ENCODE peak calls at places on chromosomes 5 and 9, in five cellular contexts. One of them, this sample, is unnamed.

GRCh38 chr5:44900273-44900954 is 91.7 kb downstream of the MRPS30 start:
- DNase-seq in BJ: no peak
- DNase-seq in hepatocyte: no peak
- DNase-seq in suprapubic skin: no peak
- DNase-seq in psoas muscle: no peak
- DNase-seq in this sample: no peak

GRCh38 chr5:73031839-73032238 is 76.0 kb downstream of the FCHO2 start:
- DNase-seq in suprapubic skin: no peak
- DNase-seq in hepatocyte: peak; percentile 5
- DNase-seq in BJ: peak; percentile 35
- DNase-seq in psoas muscle: peak; percentile 34
- DNase-seq in this sample: peak; percentile 45

GRCh38 chr5:83227611-83228010 is 150.3 kb downstream of the XRCC4 start:
- DNase-seq in hepatocyte: no peak
- DNase-seq in psoas muscle: no peak
- DNase-seq in BJ: no peak
- DNase-seq in suprapubic skin: no peak
- DNase-seq in this sample: no peak

GRCh38 chr9:35736201-35736633 is 3.8 kb downstream of the CREB3 start:
- DNase-seq in hepatocyte: peak; percentile 81
- DNase-seq in psoas muscle: peak; percentile 49
- DNase-seq in suprapubic skin: no peak
- DNase-seq in BJ: no peak
- DNase-seq in this sample: peak; percentile 32

GRCh38 chr9:72278959-72279358 is 86.0 kb downstream of the ZFAND5 start:
- DNase-seq in suprapubic skin: no peak
- DNase-seq in psoas muscle: no peak
- DNase-seq in hepatocyte: no peak
- DNase-seq in BJ: no peak
- DNase-seq in this sample: no peak

GRCh38 chr9:127742435-127743088 is 7.5 kb upstream of the TOR2A start:
- DNase-seq in hepatocyte: peak; percentile 68
- DNase-seq in psoas muscle: peak; percentile 67
- DNase-seq in suprapubic skin: peak; percentile 86
- DNase-seq in BJ: peak; percentile 35
- DNase-seq in this sample: no peak

GRCh38 chr9:21902112-21902511 is 92.1 kb downstream of the CDKN2A start:
- DNase-seq in psoas muscle: no peak
- DNase-seq in BJ: no peak
- DNase-seq in hepatocyte: no peak
- DNase-seq in suprapubic skin: no peak
- DNase-seq in this sample: no peak

GRCh38 chr9:116975119-116975518 is 288.0 kb downstream of the TRIM32 start:
- DNase-seq in suprapubic skin: no peak
- DNase-seq in psoas muscle: no peak
- DNase-seq in hepatocyte: no peak
- DNase-seq in BJ: no peak
- DNase-seq in this sample: no peak

GRCh38 chr9:94586814-94587213 is 6.8 kb downstream of the FBP2 start:
- DNase-seq in BJ: no peak
- DNase-seq in hepatocyte: no peak
- DNase-seq in psoas muscle: no peak
- DNase-seq in suprapubic skin: no peak
- DNase-seq in this sample: peak; percentile 14

GRCh38 chr5:173848986-173849596 is 39.1 kb upstream of the CPEB4 start:
- DNase-seq in psoas muscle: no peak
- DNase-seq in suprapubic skin: no peak
- DNase-seq in BJ: no peak
- DNase-seq in hepatocyte: no peak
- DNase-seq in this sample: no peak

GRCh38 chr5:136004436-136004835 is 24.4 kb upstream of the TGFBI start:
- DNase-seq in psoas muscle: no peak
- DNase-seq in suprapubic skin: no peak
- DNase-seq in hepatocyte: peak; percentile 51
- DNase-seq in BJ: peak; percentile 43
- DNase-seq in this sample: peak; percentile 92

GRCh38 chr9:97419315-97419867 is 7.5 kb downstream of the TDRD7 start:
- DNase-seq in psoas muscle: no peak
- DNase-seq in hepatocyte: no peak
- DNase-seq in suprapubic skin: no peak
- DNase-seq in BJ: no peak
- DNase-seq in this sample: peak; percentile 28

GRCh38 chr5:132497488-132497997 is 7.0 kb upstream of the IRF1 start:
- DNase-seq in BJ: peak; percentile 76
- DNase-seq in hepatocyte: peak; percentile 81
- DNase-seq in psoas muscle: peak; percentile 77
- DNase-seq in suprapubic skin: peak; percentile 87
- DNase-seq in this sample: peak; percentile 76

GRCh38 chr5:176401281-176402205 is 13.0 kb downstream of the HIGD2A start:
- DNase-seq in hepatocyte: no peak
- DNase-seq in psoas muscle: no peak
- DNase-seq in suprapubic skin: peak; percentile 36
- DNase-seq in BJ: no peak
- DNase-seq in this sample: no peak

GRCh38 chr5:57383093-57383861 is 99.3 kb downstream of the ACTBL2 start:
- DNase-seq in psoas muscle: no peak
- DNase-seq in BJ: peak; percentile 68
- DNase-seq in suprapubic skin: no peak
- DNase-seq in hepatocyte: peak; percentile 80
- DNase-seq in this sample: peak; percentile 67

GRCh38 chr9:91845839-91846238 is 104.2 kb downstream of the ROR2 start:
- DNase-seq in hepatocyte: no peak
- DNase-seq in BJ: no peak
- DNase-seq in psoas muscle: no peak
- DNase-seq in suprapubic skin: no peak
- DNase-seq in this sample: no peak

GRCh38 chr9:2727966-2728613 is 10.8 kb downstream of the KCNV2 start:
- DNase-seq in suprapubic skin: no peak
- DNase-seq in psoas muscle: no peak
- DNase-seq in BJ: peak; percentile 26
- DNase-seq in hepatocyte: peak; percentile 72
- DNase-seq in this sample: no peak

GRCh38 chr9:33972698-33973097 is 76.0 kb downstream of the UBAP2 start:
- DNase-seq in suprapubic skin: no peak
- DNase-seq in psoas muscle: no peak
- DNase-seq in BJ: no peak
- DNase-seq in hepatocyte: no peak
- DNase-seq in this sample: no peak

GRCh38 chr5:179308563-179309382 is 36.5 kb downstream of the ADAMTS2 start:
- DNase-seq in psoas muscle: peak; percentile 9
- DNase-seq in hepatocyte: no peak
- DNase-seq in BJ: no peak
- DNase-seq in suprapubic skin: no peak
- DNase-seq in this sample: no peak

GRCh38 chr5:75465480-75465879 is 45.9 kb downstream of the CERT1 start:
- DNase-seq in BJ: no peak
- DNase-seq in suprapubic skin: no peak
- DNase-seq in hepatocyte: no peak
- DNase-seq in psoas muscle: no peak
- DNase-seq in this sample: peak; percentile 1

GRCh38 chr9:133163559-133164208 is at the start of gene GBGT1:
- DNase-seq in hepatocyte: peak; percentile 63
- DNase-seq in suprapubic skin: peak; percentile 81
- DNase-seq in psoas muscle: peak; percentile 75
- DNase-seq in BJ: no peak
- DNase-seq in this sample: no peak

GRCh38 chr9:92480332-92480771 is 2.0 kb downstream of the ASPN start:
- DNase-seq in suprapubic skin: no peak
- DNase-seq in BJ: no peak
- DNase-seq in psoas muscle: no peak
- DNase-seq in hepatocyte: peak; percentile 46
- DNase-seq in this sample: no peak

GRCh38 chr5:168228668-168229067 is 62.8 kb upstream of the WWC1 start:
- DNase-seq in suprapubic skin: no peak
- DNase-seq in BJ: no peak
- DNase-seq in psoas muscle: no peak
- DNase-seq in hepatocyte: no peak
- DNase-seq in this sample: no peak

GRCh38 chr5:158409507-158409906 is 550.6 kb upstream of the CLINT1 start:
- DNase-seq in BJ: no peak
- DNase-seq in suprapubic skin: no peak
- DNase-seq in hepatocyte: no peak
- DNase-seq in psoas muscle: no peak
- DNase-seq in this sample: no peak

GRCh38 chr5:135996611-135997010 is 32.2 kb upstream of the TGFBI start:
- DNase-seq in suprapubic skin: no peak
- DNase-seq in BJ: no peak
- DNase-seq in psoas muscle: no peak
- DNase-seq in hepatocyte: no peak
- DNase-seq in this sample: no peak

GRCh38 chr5:92019376-92019990 is 636.4 kb upstream of the ARRDC3 start:
- DNase-seq in BJ: no peak
- DNase-seq in suprapubic skin: no peak
- DNase-seq in psoas muscle: no peak
- DNase-seq in hepatocyte: no peak
- DNase-seq in this sample: no peak

DNA sequence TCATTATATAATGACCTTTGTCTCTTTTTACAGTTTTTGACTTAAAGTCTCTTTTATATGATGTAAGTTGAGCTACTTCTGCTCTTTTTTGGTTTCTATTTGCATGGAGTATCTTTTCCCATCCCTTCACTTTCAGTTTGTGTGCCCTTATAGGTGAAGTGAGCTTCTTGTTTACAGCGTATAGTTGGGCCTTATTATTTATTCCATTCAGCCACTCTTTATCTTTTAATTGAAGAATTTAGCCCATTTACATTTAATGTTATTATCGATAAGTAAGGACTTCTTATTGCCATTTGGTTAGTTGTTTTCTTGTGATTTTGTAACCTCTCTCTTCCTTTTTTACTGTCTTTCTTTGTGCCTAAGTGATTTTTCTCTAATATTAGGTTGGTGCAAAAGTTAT is 117.3 kb downstream of the ADAMTSL1 start:
- DNase-seq in psoas muscle: no peak
- DNase-seq in BJ: no peak
- DNase-seq in hepatocyte: no peak
- DNase-seq in suprapubic skin: no peak
- DNase-seq in this sample: no peak
- TF ChIP-seq CTCF in psoas muscle: no peak
- TF ChIP-seq CTCF in BJ: no peak
- TF ChIP-seq CTCF in hepatocyte: no peak
- TF ChIP-seq CTCF in suprapubic skin: no peak
- TF ChIP-seq CTCF in this sample: no peak

DNA sequence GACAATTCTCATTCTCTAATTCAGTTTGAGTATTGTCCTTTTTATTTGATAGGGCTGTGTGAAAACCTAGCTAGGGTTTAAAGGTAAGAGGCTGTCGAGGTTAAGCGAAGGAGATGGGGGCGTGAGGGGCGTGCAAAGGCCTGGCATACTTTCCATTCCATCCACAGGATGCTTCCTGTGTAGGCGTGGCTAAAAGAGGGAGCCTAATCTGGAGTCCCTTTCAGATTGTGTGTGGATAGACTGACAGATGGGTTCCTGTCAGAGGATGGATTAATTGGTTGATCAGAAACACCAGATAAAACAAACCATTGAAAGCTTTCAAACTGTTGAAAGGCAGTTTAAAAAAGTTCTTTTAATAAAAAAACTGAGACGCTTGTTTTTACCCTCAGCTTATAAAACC is 1.1 kb upstream of the ELL2 start:
- DNase-seq in psoas muscle: no peak
- DNase-seq in hepatocyte: peak; percentile 28
- DNase-seq in suprapubic skin: no peak
- DNase-seq in BJ: no peak
- DNase-seq in this sample: no peak
- H3K4me3 ChIP-seq in psoas muscle: peak overlapping the region; percentile 94
- H3K4me3 ChIP-seq in hepatocyte: no peak overlapping the region
- H3K4me3 ChIP-seq in suprapubic skin: peak overlapping the region; percentile 74
- H3K4me3 ChIP-seq in BJ: no peak overlapping the region
- H3K4me3 ChIP-seq in this sample: no peak overlapping the region

GRCh38 chr5:143449772-143450171 is 46.3 kb upstream of the NR3C1 start:
- DNase-seq in BJ: no peak
- DNase-seq in hepatocyte: no peak
- DNase-seq in psoas muscle: no peak
- DNase-seq in suprapubic skin: no peak
- DNase-seq in this sample: no peak
- TF ChIP-seq CTCF in BJ: no peak
- TF ChIP-seq CTCF in hepatocyte: no peak
- TF ChIP-seq CTCF in psoas muscle: no peak
- TF ChIP-seq CTCF in suprapubic skin: no peak
- TF ChIP-seq CTCF in this sample: no peak

DNA sequence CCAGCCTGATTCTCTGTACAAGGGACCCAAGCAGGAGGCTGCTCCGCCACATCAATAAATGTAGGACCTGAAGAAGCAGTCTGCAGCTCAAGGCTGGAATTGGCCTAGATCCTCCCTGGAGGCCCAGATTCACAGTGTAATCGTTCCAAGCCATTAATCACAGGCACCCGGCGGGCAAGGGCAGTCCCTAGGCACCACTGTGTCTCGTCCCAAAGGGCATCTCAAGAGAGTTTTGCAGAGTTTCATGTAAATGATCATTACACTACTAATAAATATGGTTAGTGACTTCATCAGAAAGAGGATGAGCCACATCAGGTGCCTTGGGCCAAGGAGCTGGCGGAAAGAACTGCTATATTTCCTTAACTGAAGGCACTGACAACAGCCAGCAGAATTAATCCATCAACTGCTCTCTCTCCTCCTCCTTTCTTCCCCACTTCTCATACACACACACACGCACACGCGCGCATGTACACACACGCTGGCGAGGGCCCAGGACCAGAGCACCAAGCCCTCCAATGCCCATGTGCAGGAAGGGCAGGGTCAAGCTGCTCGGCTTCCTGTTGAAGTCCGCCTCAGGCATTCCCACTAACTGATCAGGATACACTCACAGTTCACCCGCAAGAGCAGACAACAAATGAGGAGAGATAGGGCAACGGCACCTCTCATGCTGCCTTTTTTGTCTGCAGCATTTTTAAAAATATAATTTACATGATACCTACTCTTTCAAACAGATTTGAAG is 33.8 kb downstream of the GNAQ start:
- DNase-seq in suprapubic skin: no peak
- DNase-seq in BJ: no peak
- DNase-seq in hepatocyte: no peak
- DNase-seq in psoas muscle: peak; percentile 33
- DNase-seq in this sample: no peak
- H3K4me3 ChIP-seq in suprapubic skin: no peak overlapping the region
- H3K4me3 ChIP-seq in BJ: no peak overlapping the region
- H3K4me3 ChIP-seq in hepatocyte: no peak overlapping the region
- H3K4me3 ChIP-seq in psoas muscle: no peak overlapping the region
- H3K4me3 ChIP-seq in this sample: no peak overlapping the region